ENCODE peak calls at places on chromosomes 16 and 17, in nine cellular contexts. W, S, J, G, Q, F, P, B and I are unnamed samples. For H3K9me3, the result is how much of the 10 kb centered on the place peaks cover.

GRCh38 chr17:69539781-69540319 is 125.4 kb downstream of the MAP2K6 start:
- DNase-seq in S (no peak), W (no peak), G (peak), F (no peak), P (no peak), B (no peak), J (no peak), Q (no peak), I (peak)

GRCh38 chr17:47807421-47807820 is 14.2 kb downstream of the OSBPL7 start:
- DNase-seq in Q (no peak), J (no peak), W (no peak), P (no peak), F (no peak), G (no peak), B (no peak), S (no peak), I (no peak)

GRCh38 chr17:27323538-27324212 is 29.8 kb downstream of the WSB1 start:
- DNase-seq in F (peak), J (no peak), B (peak), S (peak), W (peak), Q (peak), P (no peak), G (peak), I (no peak)

GRCh38 chr16:67668495-67669157 is 2.0 kb downstream of the C16orf86 start:
- DNase-seq in F (no peak), W (no peak), B (no peak), S (no peak), Q (no peak), J (peak), G (no peak), P (no peak), I (no peak)

GRCh38 chr17:76236603-76237002 is 3.7 kb downstream of the RNF157 start:
- DNase-seq in W (no peak), B (no peak), G (no peak), Q (no peak), F (no peak), J (no peak), S (no peak), P (no peak), I (no peak)

GRCh38 chr17:59093702-59094231 is 12.9 kb downstream of the TRIM37 start:
- DNase-seq in G (peak), S (peak), F (peak), Q (no peak), B (no peak), J (peak), W (peak), P (no peak), I (peak)

GRCh38 chr16:50669741-50670140 is 11.4 kb downstream of the SNX20 start:
- DNase-seq in J (no peak), B (peak), W (no peak), Q (no peak), P (no peak), S (no peak), F (no peak), G (no peak), I (no peak)

GRCh38 chr16:66408181-66409048 is 18.7 kb upstream of the BEAN1 start:
- DNase-seq in S (no peak), W (peak), P (peak), G (peak), B (no peak), Q (peak), F (no peak), J (peak), I (peak)

GRCh38 chr17:70563301-70563820 is 394.0 kb downstream of the KCNJ2 start:
- DNase-seq in B (no peak), W (peak), P (peak), G (peak), Q (no peak), J (no peak), F (no peak), S (no peak), I (no peak)

GRCh38 chr17:82012482-82013295 is 10.0 kb downstream of the CENPX start:
- DNase-seq in W (no peak), B (no peak), F (no peak), G (no peak), Q (no peak), P (peak), J (peak), S (no peak), I (no peak)

GRCh38 chr17:60135951-60136666 is 13.7 kb upstream of the CA4 start:
- DNase-seq in Q (no peak), F (no peak), B (peak), P (no peak), W (no peak), G (no peak), J (peak), S (peak), I (no peak)

GRCh38 chr17:4980644-4981216 is 6.7 kb downstream of the CAMTA2 start:
- DNase-seq in W (no peak), B (no peak), F (no peak), Q (no peak), S (no peak), G (peak), J (peak), P (peak), I (peak)

GRCh38 chr16:67311607-67312449 is 14.7 kb downstream of the KCTD19 start:
- DNase-seq in S (no peak), P (no peak), J (no peak), W (no peak), G (peak), B (no peak), F (no peak), Q (no peak), I (peak)

GRCh38 chr16:21626659-21627277 is 25.6 kb downstream of the IGSF6 start:
- DNase-seq in J (peak), W (no peak), F (no peak), Q (no peak), G (peak), B (no peak), S (no peak), P (peak), I (peak)

GRCh38 chr17:17305282-17305801 is 2.2 kb downstream of the NT5M start:
- DNase-seq in G (no peak), W (no peak), Q (no peak), S (no peak), B (peak), F (no peak), J (peak), P (peak), I (no peak)

GRCh38 chr16:85898521-85899442 is at the start of gene IRF8:
- DNase-seq in Q (no peak), W (peak), B (peak), F (no peak), S (peak), J (no peak), P (peak), G (no peak), I (peak)

GRCh38 chr17:2094891-2095535 is 40.1 kb downstream of the HIC1 start:
- DNase-seq in J (peak), F (no peak), P (peak), B (peak), Q (peak), S (peak), W (peak), G (peak), I (peak)

GRCh38 chr17:69717214-69717613 is 302.7 kb downstream of the MAP2K6 start:
- DNase-seq in W (no peak), J (no peak), G (no peak), B (no peak), S (no peak), Q (no peak), P (no peak), F (no peak), I (no peak)

GRCh38 chr17:28041068-28041843 is 1.2 kb upstream of the NLK start:
- DNase-seq in P (peak), F (peak), S (peak), Q (peak), J (peak), B (peak), G (peak), W (peak), I (peak)

GRCh38 chr16:4101421-4102275 is 14.6 kb downstream of the ADCY9 start:
- DNase-seq in G (no peak), F (no peak), J (no peak), Q (no peak), B (peak), S (no peak), P (no peak), W (peak), I (no peak)

GRCh38 chr17:17098426-17099035 is 56.3 kb downstream of the MPRIP start:
- DNase-seq in P (peak), Q (no peak), G (peak), S (no peak), B (no peak), W (peak), F (peak), J (no peak), I (no peak)

GRCh38 chr16:2470603-2471015 is 488 bp upstream of the NTN3 start:
- DNase-seq in W (no peak), S (no peak), B (no peak), Q (no peak), G (no peak), F (no peak), J (no peak), P (no peak), I (peak)

GRCh38 chr16:80129791-80130190 is 411.0 kb upstream of the DYNLRB2 start:
- DNase-seq in G (no peak), W (no peak), J (no peak), B (no peak), Q (no peak), P (no peak), S (no peak), F (no peak), I (no peak)

GRCh38 chr16:70714526-70715112 is 28.8 kb upstream of the MTSS2 start:
- DNase-seq in B (no peak), W (no peak), J (no peak), G (no peak), Q (no peak), F (no peak), P (no peak), S (no peak), I (no peak)

GRCh38 chr16:46496701-46497100 is 124.5 kb downstream of the SHCBP1 start:
- DNase-seq in P (no peak), S (no peak), F (no peak), W (no peak), B (no peak), J (no peak), G (no peak), Q (no peak), I (no peak)

DNA sequence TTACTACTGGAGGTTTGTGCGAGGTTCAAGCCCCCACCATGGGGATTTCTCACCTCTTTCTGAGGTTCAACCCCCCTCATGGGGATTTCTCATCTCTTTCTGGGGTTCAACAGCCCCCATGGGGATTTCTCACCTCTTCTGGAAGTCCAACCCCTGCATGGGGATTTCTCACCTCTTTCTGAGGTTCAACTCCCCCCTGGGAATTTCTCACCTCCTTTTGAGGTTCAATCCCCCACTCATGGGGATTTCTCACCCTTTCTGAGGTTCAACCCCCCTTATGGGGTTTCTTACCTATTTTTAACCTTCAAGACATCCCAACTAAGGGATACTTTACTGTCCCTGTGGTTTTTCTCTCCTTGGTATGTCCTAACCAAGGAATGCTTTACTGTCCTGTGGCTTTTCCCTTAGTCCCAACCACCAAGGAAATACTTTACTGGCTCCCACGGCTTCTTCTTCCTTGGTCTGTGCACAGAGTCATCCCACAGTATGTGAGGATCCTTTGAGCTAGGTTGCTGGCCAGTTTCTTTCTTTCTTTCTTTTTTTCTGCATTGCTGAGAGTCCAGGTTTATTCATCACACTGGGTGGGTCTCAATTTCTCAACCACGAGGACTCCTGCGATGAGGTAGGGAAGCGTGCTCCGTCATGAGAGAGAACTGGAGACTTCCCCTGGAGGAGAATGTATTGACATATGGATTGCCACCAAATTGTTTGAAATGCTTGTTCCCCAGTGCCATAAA is 2140.2 kb downstream of the TP53TG3F start:
- DNase-seq in B (no peak), P (no peak), Q (no peak), F (no peak), W (no peak), S (no peak), G (no peak), J (no peak), I (no peak)
- H3K9me3 ChIP-seq in B (half or more), P (under half), Q (under half), F (under half), W (under half), S (under half), G (under half), J (under half), I (under half)

DNA sequence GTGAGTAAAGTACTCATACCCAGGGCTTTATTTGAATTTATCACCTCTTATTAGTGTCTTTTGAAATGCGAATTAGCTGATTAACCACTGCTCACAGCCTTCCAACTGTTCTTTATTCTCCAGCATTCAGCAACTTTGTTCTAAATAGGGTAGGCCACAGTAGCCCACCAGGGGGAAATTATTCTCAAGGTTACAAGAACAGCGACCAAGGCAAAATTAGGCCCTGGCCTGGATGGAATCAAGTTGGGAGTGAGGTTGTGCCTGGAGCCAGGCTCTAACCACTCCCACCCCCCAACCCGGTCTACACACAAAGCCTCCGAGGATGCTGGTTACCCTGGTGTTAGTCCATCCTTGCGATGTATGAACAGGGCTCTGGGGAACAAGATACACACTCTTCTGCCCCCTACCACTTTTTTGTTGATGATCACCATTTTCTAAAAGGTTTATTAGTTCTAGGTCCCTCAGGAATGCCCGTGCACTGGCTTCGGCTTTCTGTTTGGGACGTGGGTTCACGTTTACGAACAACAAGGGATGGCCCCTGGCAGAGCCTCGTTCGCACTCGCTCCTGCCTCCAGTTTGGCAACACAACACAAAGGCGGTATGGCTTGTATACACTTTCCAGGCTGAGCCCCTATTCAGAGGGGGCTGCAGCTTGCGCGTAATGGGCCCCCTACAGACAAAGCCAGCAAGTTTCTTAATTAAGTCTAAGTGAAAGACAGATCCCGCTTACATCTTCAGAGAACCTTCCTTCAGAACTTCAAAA is 245.3 kb downstream of the STX8 start:
- DNase-seq in S (no peak), B (no peak), G (no peak), Q (no peak), J (no peak), F (no peak), P (no peak), W (no peak), I (no peak)
- TF ChIP-seq CTCF in S (no peak), B (no peak), G (no peak), Q (no peak), J (no peak), F (no peak), P (no peak), W (no peak), I (no peak)

GRCh38 chr16:35543486-35543885 is 2084.1 kb downstream of the TP53TG3F start:
- DNase-seq in P (no peak), B (no peak), S (no peak), F (no peak), W (no peak), J (no peak), G (no peak), Q (no peak), I (no peak)
- H3K9me3 ChIP-seq in P (under half), B (under half), S (under half), F (under half), W (under half), J (under half), G (under half), Q (under half), I (under half)

GRCh38 chr16:63457869-63458268 is 1421.6 kb upstream of the CDH8 start:
- DNase-seq in B (no peak), J (no peak), G (no peak), P (no peak), W (no peak), Q (no peak), S (no peak), F (no peak), I (no peak)

GRCh38 chr16:63458842-63459241 is 1422.6 kb upstream of the CDH8 start:
- DNase-seq in F (no peak), J (no peak), P (no peak), S (no peak), W (no peak), Q (no peak), B (no peak), G (no peak), I (no peak)

DNA sequence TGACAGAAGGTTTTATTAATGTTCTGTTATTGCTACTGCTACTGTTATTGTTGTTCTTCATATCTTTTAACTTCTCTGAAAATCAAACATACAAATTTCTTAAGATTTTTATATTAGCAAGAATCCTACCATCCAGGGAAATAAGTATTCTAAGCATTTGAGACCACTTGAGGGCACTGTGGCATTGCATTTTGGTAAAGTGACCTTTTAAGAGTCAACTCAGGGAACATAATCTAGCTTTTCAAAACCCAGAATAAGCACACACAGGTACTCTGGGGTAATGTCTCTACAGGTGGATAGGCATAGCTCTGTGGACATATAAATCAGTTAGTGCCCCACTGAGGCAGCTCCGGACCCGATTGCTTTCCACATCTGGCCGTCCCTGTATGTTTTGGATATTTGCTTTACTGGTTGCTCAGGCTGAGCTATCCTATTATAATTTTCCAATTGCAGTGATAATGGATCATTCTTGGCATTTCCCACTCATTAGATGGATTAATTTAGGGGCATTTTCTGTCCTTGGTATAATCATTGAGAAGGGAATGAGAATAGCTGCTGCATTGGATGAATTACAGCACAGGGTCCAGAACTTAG is 1425.1 kb upstream of the CDH8 start:
- DNase-seq in P (peak), S (peak), B (no peak), G (peak), Q (no peak), W (no peak), J (peak), F (no peak), I (peak)
- TF ChIP-seq CTCF in P (peak), S (no peak), B (peak), G (peak), Q (peak), W (no peak), J (peak), F (no peak), I (peak)

GRCh38 chr16:35255186-35255803 is 1795.9 kb downstream of the TP53TG3F start:
- DNase-seq in B (no peak), J (no peak), G (no peak), S (no peak), W (no peak), F (no peak), Q (no peak), P (no peak), I (no peak)
- H3K9me3 ChIP-seq in B (half or more), J (under half), G (under half), S (under half), W (under half), F (under half), Q (under half), P (under half), I (under half)

GRCh38 chr16:87652386-87652785 is 50.1 kb downstream of the JPH3 start:
- DNase-seq in F (no peak), P (no peak), J (no peak), B (no peak), Q (no peak), S (no peak), W (no peak), G (no peak), I (no peak)

GRCh38 chr16:87652799-87653198 is 50.5 kb downstream of the JPH3 start:
- DNase-seq in Q (no peak), B (no peak), F (no peak), S (no peak), P (no peak), W (no peak), J (no peak), G (no peak), I (no peak)

GRCh38 chr16:87648698-87649487 is 46.6 kb downstream of the JPH3 start:
- DNase-seq in J (no peak), B (no peak), P (no peak), F (no peak), S (no peak), W (no peak), Q (no peak), G (no peak), I (no peak)

GRCh38 chr16:87654826-87655225 is 52.5 kb downstream of the JPH3 start:
- DNase-seq in J (no peak), B (no peak), W (no peak), Q (no peak), G (no peak), F (no peak), P (no peak), S (no peak), I (no peak)

GRCh38 chr16:87653234-87653633 is 50.9 kb downstream of the JPH3 start:
- DNase-seq in B (no peak), Q (no peak), P (peak), G (peak), S (no peak), W (no peak), F (no peak), J (no peak), I (no peak)
- TF ChIP-seq CTCF in B (peak), Q (no peak), P (peak), G (peak), S (no peak), W (no peak), F (no peak), J (peak), I (peak)